ENCODE peak calls at places on chromosomes 4 and X, in ten cellular contexts. B is right cardiac atrium, O is HCT116, Z is lower lobe of right lung, K is left ventricle myocardium inferior, J is cardiac muscle cell, R is Panc1, E is endodermal cell, P is neural progenitor cell, W is stomach. V is an unnamed sample. For H3K4me1, the result is how much of the 10 kb centered on the place peaks cover.

GRCh38 chr4:22850055-22850454 is 157.3 kb downstream of the GBA3 start:
- DNase-seq in W (no peak), J (no peak), Z (no peak), E (no peak), R (no peak), K (no peak), O (no peak), B (no peak), P (no peak), V (no peak)

GRCh38 chr4:148770377-148770776 is 328.2 kb upstream of the NR3C2 start:
- DNase-seq in K (no peak), P (no peak), B (no peak), E (no peak), R (no peak), J (no peak), O (no peak), Z (no peak), W (no peak), V (no peak)

GRCh38 chr4:173257732-173258717 is 76.1 kb downstream of the HMGB2 start:
- DNase-seq in B (peak), R (peak), P (peak), O (peak), J (peak), K (peak), Z (peak), E (peak), W (peak), V (peak)

GRCh38 chr4:110472583-110473329 is 3.2 kb upstream of the ENPEP start:
- DNase-seq in Z (no peak), B (no peak), W (no peak), E (peak), P (peak), J (no peak), K (no peak), O (no peak), R (no peak), V (no peak)

GRCh38 chr4:66667249-66667648 is 878.1 kb downstream of the CENPC start:
- DNase-seq in O (no peak), Z (no peak), J (no peak), B (no peak), K (no peak), R (no peak), W (no peak), E (no peak), P (no peak), V (no peak)

GRCh38 chr4:135838889-135839288 is 1637.3 kb upstream of the PABPC4L start:
- DNase-seq in B (no peak), P (peak), W (no peak), K (no peak), Z (no peak), J (no peak), E (peak), O (peak), R (no peak), V (no peak)

GRCh38 chr4:149264093-149264733 is 551.4 kb downstream of the IQCM start:
- DNase-seq in B (no peak), W (peak), J (peak), Z (no peak), K (no peak), P (peak), R (peak), E (peak), O (peak), V (no peak)

GRCh38 chrX:133726642-133727041 is 258.8 kb downstream of the GPC3 start:
- DNase-seq in E (no peak), P (no peak), J (no peak), K (no peak), Z (no peak), W (no peak), B (no peak), R (no peak), O (no peak), V (no peak)

GRCh38 chr4:6803246-6803645 is 20.7 kb downstream of the KIAA0232 start:
- DNase-seq in K (no peak), J (no peak), B (no peak), P (no peak), E (no peak), R (no peak), W (no peak), Z (no peak), O (no peak), V (no peak)

GRCh38 chrX:123408856-123409737 is 225.0 kb downstream of the GRIA3 start:
- DNase-seq in W (no peak), J (peak), K (no peak), E (no peak), P (no peak), O (no peak), Z (no peak), B (no peak), R (no peak), V (no peak)

GRCh38 chrX:21723097-21723496 is 34.8 kb downstream of the SMPX start:
- DNase-seq in K (no peak), B (no peak), Z (no peak), P (peak), E (peak), O (no peak), W (no peak), J (no peak), R (no peak), V (no peak)

GRCh38 chr4:74376888-74377483 is 12.0 kb downstream of the EREG start:
- DNase-seq in W (no peak), R (no peak), B (no peak), Z (no peak), E (no peak), O (no peak), K (no peak), P (peak), J (peak), V (no peak)

GRCh38 chrX:23079347-23079746 is 79.6 kb downstream of the DDX53 start:
- DNase-seq in K (no peak), O (no peak), E (no peak), J (no peak), B (no peak), P (no peak), Z (no peak), W (no peak), R (no peak), V (no peak)

GRCh38 chr4:114264877-114265291 is 285.4 kb upstream of the ARSJ start:
- DNase-seq in W (no peak), B (no peak), R (no peak), Z (no peak), J (no peak), E (no peak), O (peak), K (no peak), P (no peak), V (no peak)

GRCh38 chr4:128812360-128812958 is 3.0 kb downstream of the JADE1 start:
- DNase-seq in B (no peak), K (no peak), Z (peak), E (peak), O (peak), W (peak), R (no peak), P (peak), J (peak), V (peak)

GRCh38 chrX:37347420-37347819 is 1.7 kb upstream of the PRRG1 start:
- DNase-seq in P (peak), K (no peak), R (no peak), O (no peak), W (no peak), E (no peak), J (peak), Z (no peak), B (no peak), V (no peak)

GRCh38 chrX:21509912-21510311 is 135.7 kb downstream of the CNKSR2 start:
- DNase-seq in Z (no peak), B (no peak), E (no peak), O (no peak), W (no peak), R (no peak), J (no peak), K (no peak), P (no peak), V (no peak)

GRCh38 chr4:1500966-1501753 is 94.9 kb upstream of the NKX1-1 start:
- DNase-seq in P (no peak), Z (peak), K (no peak), W (no peak), J (no peak), E (peak), B (no peak), O (no peak), R (no peak), V (no peak)

GRCh38 chr4:81360722-81361121 is 111.0 kb downstream of the RASGEF1B start:
- DNase-seq in W (no peak), O (no peak), B (no peak), K (no peak), R (no peak), J (no peak), Z (no peak), P (no peak), E (no peak), V (no peak)

GRCh38 chr4:6687947-6688878 is 5.5 kb upstream of the S100P start:
- DNase-seq in O (no peak), K (no peak), P (no peak), B (no peak), E (peak), Z (no peak), W (no peak), J (no peak), R (no peak), V (no peak)

GRCh38 chr4:3481783-3482397 is 18.8 kb downstream of the DOK7 start:
- DNase-seq in O (no peak), K (no peak), R (no peak), P (no peak), E (no peak), Z (no peak), B (no peak), J (no peak), W (peak), V (no peak)
- H3K27ac ChIP-seq in O (no peak), K (peak), R (no peak), P (no peak), E (no peak), Z (no peak), B (peak), J (no peak), W (peak), V (peak)

DNA sequence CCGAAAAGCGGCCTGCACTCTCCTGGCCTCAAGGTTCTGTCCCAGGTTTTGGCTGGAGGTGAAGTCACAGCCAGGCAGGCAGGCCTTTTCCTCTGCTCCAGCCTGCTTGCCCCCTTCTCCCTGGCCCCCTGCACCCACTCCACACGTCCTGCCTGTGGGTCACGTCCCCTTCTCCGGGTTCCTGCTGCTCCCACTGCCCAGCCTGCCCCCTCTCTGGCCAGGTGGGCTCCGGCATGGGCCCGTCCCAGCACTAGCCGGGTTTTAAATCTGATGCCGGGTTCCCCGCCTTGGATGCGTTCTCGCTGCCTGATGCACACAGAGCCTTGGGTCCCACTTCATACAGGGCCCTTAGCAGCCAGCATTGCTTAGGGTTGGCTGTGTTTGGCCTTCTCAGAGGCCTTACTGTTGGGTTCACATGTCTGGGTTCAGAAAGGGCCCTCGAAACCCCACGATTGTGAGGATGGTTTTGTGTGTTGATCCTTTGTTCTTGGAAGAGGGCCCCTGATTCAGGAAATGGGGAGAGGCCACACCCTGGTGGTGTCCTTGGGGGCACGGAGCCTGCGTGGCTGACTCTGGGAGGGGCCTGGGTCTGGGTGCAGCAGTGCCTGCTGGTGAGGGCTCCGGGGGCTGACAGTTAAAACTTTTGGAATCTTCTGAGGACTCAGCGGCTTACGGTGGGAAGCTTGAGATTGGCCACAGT is 6.0 kb downstream of the CPZ start:
- DNase-seq in B (peak), K (no peak), Z (no peak), E (no peak), P (no peak), O (no peak), R (no peak), W (no peak), J (no peak), V (no peak)
- H3K4me3 ChIP-seq in B (no peak), K (no peak), Z (no peak), E (no peak), P (no peak), O (no peak), R (no peak), W (no peak), J (no peak), V (no peak)

GRCh38 chr4:40305329-40306193 is 29.6 kb upstream of the CHRNA9 start:
- DNase-seq in R (no peak), Z (no peak), E (no peak), P (no peak), J (no peak), K (no peak), W (no peak), O (no peak), B (no peak), V (no peak)

GRCh38 chr4:40301592-40301991 is 33.5 kb upstream of the CHRNA9 start:
- DNase-seq in B (no peak), Z (no peak), W (no peak), P (no peak), E (no peak), O (no peak), K (no peak), R (no peak), J (no peak), V (no peak)

GRCh38 chr4:40306203-40306602 is 28.9 kb upstream of the CHRNA9 start:
- DNase-seq in E (no peak), P (no peak), R (no peak), O (no peak), J (no peak), B (no peak), K (no peak), W (no peak), Z (no peak), V (no peak)

GRCh38 chr4:40300371-40301162 is 34.6 kb upstream of the CHRNA9 start:
- DNase-seq in P (no peak), R (no peak), W (no peak), B (no peak), Z (no peak), O (no peak), E (no peak), J (no peak), K (no peak), V (no peak)

GRCh38 chr4:40303751-40304150 is 31.4 kb upstream of the CHRNA9 start:
- DNase-seq in P (no peak), B (no peak), K (no peak), R (no peak), J (no peak), W (no peak), O (no peak), E (no peak), Z (no peak), V (no peak)
- H3K4me1 ChIP-seq in P (under half), B (under half), K (under half), R (under half), J (under half), W (under half), O (under half), E (under half), Z (under half), V (under half)

GRCh38 chr4:39024311-39024865 is 7.8 kb downstream of the TMEM156 start:
- DNase-seq in R (no peak), Z (no peak), W (no peak), B (no peak), O (no peak), K (no peak), E (no peak), J (no peak), P (no peak), V (no peak)
- H3K27ac ChIP-seq in R (no peak), Z (no peak), W (no peak), B (no peak), O (no peak), K (no peak), E (no peak), J (no peak), P (no peak), V (no peak)

DNA sequence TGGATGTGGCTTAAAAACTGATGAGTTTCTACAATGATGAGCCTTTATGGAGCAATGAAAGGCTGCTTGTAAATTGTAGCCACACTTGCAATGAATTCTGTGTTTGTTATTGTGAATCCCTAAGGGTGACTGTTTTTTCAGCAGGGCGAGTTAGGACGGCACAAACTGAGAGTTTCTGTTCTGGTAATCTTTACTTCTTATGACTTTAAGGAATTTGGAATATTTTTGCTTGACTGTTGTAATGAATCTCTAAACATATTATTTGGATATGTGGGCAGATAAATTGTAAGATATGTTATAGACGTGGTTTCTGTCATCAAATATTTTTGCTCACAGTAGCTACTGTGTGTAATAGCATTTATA is 22.2 kb downstream of the RBPJ start:
- DNase-seq in W (no peak), B (no peak), E (no peak), R (no peak), P (no peak), K (no peak), J (peak), Z (no peak), O (no peak), V (no peak)
- H3K4me3 ChIP-seq in W (no peak), B (no peak), E (no peak), R (no peak), P (no peak), K (no peak), J (no peak), Z (no peak), O (no peak), V (no peak)

GRCh38 chr4:37673523-37674192 is 12.5 kb downstream of the RELL1 start:
- DNase-seq in W (no peak), O (no peak), P (no peak), K (no peak), J (no peak), Z (no peak), R (no peak), E (no peak), B (no peak), V (no peak)
- H3K4me1 ChIP-seq in W (under half), O (under half), P (under half), K (half or more), J (under half), Z (under half), R (under half), E (under half), B (under half), V (under half)

GRCh38 chr4:8837181-8837811 is 34.3 kb downstream of the HMX1 start:
- DNase-seq in J (no peak), Z (peak), K (no peak), B (no peak), W (no peak), E (peak), P (peak), R (no peak), O (no peak), V (no peak)
- H3K27ac ChIP-seq in J (no peak), Z (no peak), K (no peak), B (no peak), W (no peak), E (peak), P (no peak), R (no peak), O (no peak), V (no peak)

GRCh38 chr4:125316391-125316780 is 1.6 kb downstream of the FAT4 start:
- DNase-seq in O (no peak), R (no peak), K (peak), Z (peak), B (peak), P (peak), J (peak), W (peak), E (peak), V (peak)
- H3K4me3 ChIP-seq in O (no peak), R (peak), K (peak), Z (peak), B (peak), P (peak), J (peak), W (peak), E (peak), V (peak)

DNA sequence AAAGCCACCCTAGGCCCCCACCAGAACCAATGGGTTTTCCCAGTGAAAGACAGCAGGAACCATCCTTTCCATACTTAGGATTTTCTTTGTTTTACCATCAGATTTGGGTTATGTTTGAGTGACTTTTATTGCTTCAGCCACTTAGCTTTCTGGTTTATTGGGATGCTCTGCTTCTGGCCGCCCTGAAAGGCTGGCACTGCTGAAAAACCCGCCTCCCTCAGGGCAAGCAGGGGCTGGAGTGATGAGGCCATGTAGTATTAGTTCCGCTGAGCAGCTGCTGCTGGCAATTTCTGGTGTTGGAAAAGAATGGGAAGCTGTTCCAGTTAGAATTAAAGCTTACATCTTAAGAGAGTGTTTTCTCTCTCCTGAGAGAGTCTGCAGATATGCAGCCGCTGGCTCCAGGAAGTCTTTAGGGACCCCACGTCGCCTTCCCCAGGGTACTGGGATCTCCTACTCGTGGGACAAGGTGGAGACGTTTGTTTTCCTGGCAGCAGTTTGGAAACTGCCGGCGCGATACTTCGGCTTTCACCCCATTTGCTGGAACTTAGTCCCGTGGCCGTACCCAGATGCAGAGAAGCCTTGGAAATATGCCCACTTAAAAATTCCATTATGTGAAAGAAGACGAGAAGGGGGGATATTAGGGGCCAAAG is 72.4 kb downstream of the TMEM131L start:
- DNase-seq in O (no peak), B (peak), R (no peak), E (no peak), W (no peak), Z (no peak), J (peak), K (peak), P (no peak), V (no peak)
- H3K4me1 ChIP-seq in O (under half), B (under half), R (under half), E (under half), W (under half), Z (under half), J (under half), K (half or more), P (under half), V (half or more)